ENCODE peak calls at places on chromosomes 11 and 22, in five cellular contexts. M is NCI-H510A; I is HT1080; U is activated CD4-positive, alpha-beta T cell treated with anti-CD3 and anti-CD28 coated beads, Interleukin-2, amount 50 U/mL, for 48 hours; Y is fibroblast of the aortic adventitia. E is an unnamed sample.

GRCh38 chr11:34308821-34309585 is 48.8 kb downstream of the ABTB2 start:
- DNase-seq in M (no peak), I (peak; percentile 9), U (no peak), Y (peak; percentile 88), E (peak; percentile 66)

GRCh38 chr11:124717786-124718634 is 21.7 kb upstream of the NRGN start:
- DNase-seq in M (no peak), I (peak; percentile 54), U (no peak), Y (peak; percentile 41), E (peak; percentile 37)

GRCh38 chr22:32733196-32733595 is 68.3 kb upstream of the TIMP3 start:
- DNase-seq in M (no peak), I (no peak), U (no peak), Y (no peak), E (no peak)

GRCh38 chr11:48005133-48005532 is 24.8 kb downstream of the PTPRJ start:
- DNase-seq in M (no peak), I (no peak), U (peak; percentile 66), Y (peak; percentile 65), E (peak; percentile 62)

GRCh38 chr11:134346976-134347350 is 15.2 kb downstream of the GLB1L2 start:
- DNase-seq in M (no peak), I (no peak), U (no peak), Y (no peak), E (no peak)

GRCh38 chr22:49768961-49769690 is 58.5 kb downstream of the BRD1 start:
- DNase-seq in M (no peak), I (no peak), U (no peak), Y (peak; percentile 31), E (no peak)

GRCh38 chr22:29031236-29031982 is 30.2 kb downstream of the C22orf31 start:
- DNase-seq in M (no peak), I (peak; percentile 99), U (no peak), Y (peak; percentile 90), E (peak; percentile 90)

GRCh38 chr11:124302756-124303155 is 11.0 kb downstream of the OR8D1 start:
- DNase-seq in M (no peak), I (no peak), U (no peak), Y (peak; percentile 8), E (no peak)

GRCh38 chr11:46490576-46491100 is 99.1 kb upstream of the CHRM4 start:
- DNase-seq in M (no peak), I (peak; percentile 51), U (no peak), Y (peak; percentile 13), E (no peak)

GRCh38 chr22:26565181-26565580 is 24.8 kb downstream of the TPST2 start:
- DNase-seq in M (no peak), I (no peak), U (no peak), Y (no peak), E (no peak)

E was measured in adipocyte.